ENCODE peak calls at places on chromosomes 12 and 14, in four cellular contexts. One of them, this sample, is unnamed.

GRCh38 chr14:101947577-101947903 is 16.8 kb upstream of the DYNC1H1 start:
- DNase-seq in cardiac muscle cell: no peak
- DNase-seq in hepatocyte: no peak
- DNase-seq in gastrocnemius medialis: no peak
- DNase-seq in this sample: no peak

GRCh38 chr14:70448633-70449032 is 3.3 kb upstream of the ADAM21 start:
- DNase-seq in cardiac muscle cell: peak
- DNase-seq in hepatocyte: peak
- DNase-seq in gastrocnemius medialis: no peak
- DNase-seq in this sample: no peak

GRCh38 chr12:16605666-16606116 is 271 bp downstream of the LMO3 start:
- DNase-seq in cardiac muscle cell: peak
- DNase-seq in hepatocyte: no peak
- DNase-seq in gastrocnemius medialis: no peak
- DNase-seq in this sample: no peak

GRCh38 chr14:87994974-87995373 is 2.0 kb upstream of the GALC start:
- DNase-seq in cardiac muscle cell: peak
- DNase-seq in hepatocyte: peak
- DNase-seq in gastrocnemius medialis: no peak
- DNase-seq in this sample: no peak

GRCh38 chr12:70733385-70733784 is 96.2 kb upstream of the PTPRB start:
- DNase-seq in cardiac muscle cell: peak
- DNase-seq in hepatocyte: peak
- DNase-seq in gastrocnemius medialis: no peak
- DNase-seq in this sample: peak

GRCh38 chr12:12902036-12902435 is 10.7 kb downstream of the GPRC5A start:
- DNase-seq in cardiac muscle cell: peak
- DNase-seq in hepatocyte: no peak
- DNase-seq in gastrocnemius medialis: peak
- DNase-seq in this sample: peak

GRCh38 chr12:119149270-119149669 is 29.5 kb upstream of the HSPB8 start:
- DNase-seq in cardiac muscle cell: no peak
- DNase-seq in hepatocyte: no peak
- DNase-seq in gastrocnemius medialis: no peak
- DNase-seq in this sample: no peak

GRCh38 chr12:40202095-40203059 is 22.4 kb upstream of the LRRK2 start:
- DNase-seq in cardiac muscle cell: no peak
- DNase-seq in hepatocyte: no peak
- DNase-seq in gastrocnemius medialis: no peak
- DNase-seq in this sample: no peak

GRCh38 chr12:116066381-116067230 is 210.9 kb downstream of the MED13L start:
- DNase-seq in cardiac muscle cell: peak
- DNase-seq in hepatocyte: peak
- DNase-seq in gastrocnemius medialis: no peak
- DNase-seq in this sample: peak

GRCh38 chr12:10190558-10191388 is 11.9 kb downstream of the TMEM52B start:
- DNase-seq in cardiac muscle cell: peak
- DNase-seq in hepatocyte: peak
- DNase-seq in gastrocnemius medialis: no peak
- DNase-seq in this sample: peak

GRCh38 chr12:4191642-4192041 is 81.9 kb upstream of the CCND2 start:
- DNase-seq in cardiac muscle cell: no peak
- DNase-seq in hepatocyte: no peak
- DNase-seq in gastrocnemius medialis: no peak
- DNase-seq in this sample: no peak

GRCh38 chr14:96246535-96246839 is 9.5 kb upstream of the BDKRB1 start:
- DNase-seq in cardiac muscle cell: peak
- DNase-seq in hepatocyte: peak
- DNase-seq in gastrocnemius medialis: no peak
- DNase-seq in this sample: peak

GRCh38 chr12:11771895-11772502 is 122.5 kb downstream of the ETV6 start:
- DNase-seq in cardiac muscle cell: peak
- DNase-seq in hepatocyte: no peak
- DNase-seq in gastrocnemius medialis: no peak
- DNase-seq in this sample: no peak

GRCh38 chr12:65636436-65636835 is 187.8 kb upstream of the HMGA2 start:
- DNase-seq in cardiac muscle cell: no peak
- DNase-seq in hepatocyte: no peak
- DNase-seq in gastrocnemius medialis: no peak
- DNase-seq in this sample: no peak

GRCh38 chr12:107564946-107565345 is 120.7 kb upstream of the PWP1 start:
- DNase-seq in cardiac muscle cell: no peak
- DNase-seq in hepatocyte: peak
- DNase-seq in gastrocnemius medialis: no peak
- DNase-seq in this sample: no peak

GRCh38 chr14:37081220-37081619 is 91.2 kb downstream of the SLC25A21 start:
- DNase-seq in cardiac muscle cell: no peak
- DNase-seq in hepatocyte: no peak
- DNase-seq in gastrocnemius medialis: no peak
- DNase-seq in this sample: peak

DNA sequence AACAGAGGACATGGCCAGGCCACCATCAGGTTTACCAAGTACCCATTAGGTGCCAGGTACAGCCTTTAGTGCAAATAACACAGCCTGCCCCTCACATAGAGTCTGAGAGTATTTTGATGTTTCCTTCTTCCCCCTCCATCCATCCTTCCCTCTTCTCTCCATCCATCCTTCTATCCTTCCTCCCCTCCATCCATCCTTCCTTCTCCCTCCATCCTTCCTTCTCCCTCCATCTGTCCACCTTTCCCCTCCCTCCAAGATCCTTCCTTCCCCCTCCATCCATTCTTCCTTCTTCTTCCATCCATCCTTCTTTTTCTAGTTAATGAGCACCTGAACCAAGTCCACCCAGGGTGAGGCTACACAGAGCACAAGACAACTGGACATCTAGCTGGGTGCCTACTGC is 39.8 kb downstream of the ITPK1 start:
- DNase-seq in cardiac muscle cell: no peak
- DNase-seq in hepatocyte: no peak
- DNase-seq in gastrocnemius medialis: no peak
- DNase-seq in this sample: no peak
- H3K27ac ChIP-seq in cardiac muscle cell: no peak
- H3K27ac ChIP-seq in hepatocyte: no peak
- H3K27ac ChIP-seq in gastrocnemius medialis: no peak
- H3K27ac ChIP-seq in this sample: peak

GRCh38 chr14:60655114-60655897 is 6.0 kb upstream of the SIX1 start:
- DNase-seq in cardiac muscle cell: no peak
- DNase-seq in hepatocyte: peak
- DNase-seq in gastrocnemius medialis: no peak
- DNase-seq in this sample: no peak

GRCh38 chr14:60657609-60657983 is 8.3 kb upstream of the SIX1 start:
- DNase-seq in cardiac muscle cell: no peak
- DNase-seq in hepatocyte: peak
- DNase-seq in gastrocnemius medialis: no peak
- DNase-seq in this sample: no peak

GRCh38 chr14:60658116-60658515 is 8.8 kb upstream of the SIX1 start:
- DNase-seq in cardiac muscle cell: no peak
- DNase-seq in hepatocyte: no peak
- DNase-seq in gastrocnemius medialis: no peak
- DNase-seq in this sample: no peak

GRCh38 chr14:60655898-60656754 is 6.8 kb upstream of the SIX1 start:
- DNase-seq in cardiac muscle cell: no peak
- DNase-seq in hepatocyte: no peak
- DNase-seq in gastrocnemius medialis: no peak
- DNase-seq in this sample: no peak

GRCh38 chr14:60656755-60657608 is 7.7 kb upstream of the SIX1 start:
- DNase-seq in cardiac muscle cell: peak
- DNase-seq in hepatocyte: peak
- DNase-seq in gastrocnemius medialis: peak
- DNase-seq in this sample: peak
- TF ChIP-seq CTCF in cardiac muscle cell: peak
- TF ChIP-seq CTCF in hepatocyte: peak
- TF ChIP-seq CTCF in gastrocnemius medialis: no peak
- TF ChIP-seq CTCF in this sample: peak

GRCh38 chr12:52084491-52085231 is 5.2 kb downstream of the SMIM41 start:
- DNase-seq in cardiac muscle cell: no peak
- DNase-seq in hepatocyte: no peak
- DNase-seq in gastrocnemius medialis: no peak
- DNase-seq in this sample: no peak

GRCh38 chr12:52086944-52087835 is 7.7 kb downstream of the SMIM41 start:
- DNase-seq in cardiac muscle cell: no peak
- DNase-seq in hepatocyte: no peak
- DNase-seq in gastrocnemius medialis: peak
- DNase-seq in this sample: no peak

GRCh38 chr12:52083638-52083996 is 4.1 kb downstream of the SMIM41 start:
- DNase-seq in cardiac muscle cell: no peak
- DNase-seq in hepatocyte: no peak
- DNase-seq in gastrocnemius medialis: no peak
- DNase-seq in this sample: no peak

GRCh38 chr12:52086366-52086765 is 6.9 kb downstream of the SMIM41 start:
- DNase-seq in cardiac muscle cell: no peak
- DNase-seq in hepatocyte: no peak
- DNase-seq in gastrocnemius medialis: no peak
- DNase-seq in this sample: no peak

DNA sequence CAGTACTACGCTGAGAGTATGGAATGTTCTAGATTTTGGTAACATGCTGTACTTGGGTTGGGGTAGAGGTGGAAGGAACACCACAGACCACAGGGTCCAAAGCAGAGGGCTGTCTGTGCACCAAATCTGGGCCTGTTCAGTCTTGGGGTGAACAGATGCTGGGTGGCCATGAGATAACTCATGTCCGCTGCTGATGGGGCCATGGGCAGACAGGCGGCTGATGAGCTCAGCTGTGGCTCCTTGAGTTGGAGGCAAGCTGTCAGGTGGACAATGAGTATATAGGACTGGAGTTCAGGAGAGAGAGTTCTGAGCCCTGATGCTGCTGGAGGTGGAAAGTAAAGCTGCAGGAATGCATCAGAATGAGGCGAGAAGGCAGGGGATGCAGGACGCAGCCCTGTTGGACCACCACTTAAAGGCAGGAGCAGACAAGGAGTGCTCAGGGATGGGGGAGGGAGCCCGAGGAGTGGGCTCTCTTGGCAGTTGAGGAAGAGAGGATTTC is 6.2 kb downstream of the SMIM41 start:
- DNase-seq in cardiac muscle cell: no peak
- DNase-seq in hepatocyte: no peak
- DNase-seq in gastrocnemius medialis: no peak
- DNase-seq in this sample: no peak
- H3K27ac ChIP-seq in cardiac muscle cell: no peak
- H3K27ac ChIP-seq in hepatocyte: no peak
- H3K27ac ChIP-seq in gastrocnemius medialis: peak
- H3K27ac ChIP-seq in this sample: no peak

GRCh38 chr14:79274641-79275366 is 936.5 kb downstream of the DIO2 start:
- DNase-seq in cardiac muscle cell: no peak
- DNase-seq in hepatocyte: no peak
- DNase-seq in gastrocnemius medialis: no peak
- DNase-seq in this sample: no peak
- TF ChIP-seq CTCF in cardiac muscle cell: no peak
- TF ChIP-seq CTCF in hepatocyte: peak
- TF ChIP-seq CTCF in gastrocnemius medialis: no peak
- TF ChIP-seq CTCF in this sample: no peak

This sample was measured in RWPE1.